ENCODE peak calls at places on chromosomes 16 and 17, in eight cellular contexts. One of them, this sample, is unnamed.

GRCh38 chr17:9828296-9829059 is 2.8 kb downstream of the GLP2R start:
- DNase-seq in PC-9: no peak
- DNase-seq in OCI-LY7: no peak
- DNase-seq in GM23338: no peak
- DNase-seq in PC-3: no peak
- DNase-seq in MM.1S: no peak
- DNase-seq in hepatocyte: no peak
- DNase-seq in SK-N-SH: no peak
- DNase-seq in this sample: no peak

GRCh38 chr16:54503436-54503835 is 216.8 kb upstream of the IRX3 start:
- DNase-seq in PC-9: no peak
- DNase-seq in OCI-LY7: no peak
- DNase-seq in GM23338: no peak
- DNase-seq in PC-3: no peak
- DNase-seq in MM.1S: no peak
- DNase-seq in hepatocyte: no peak
- DNase-seq in SK-N-SH: no peak
- DNase-seq in this sample: no peak

GRCh38 chr16:73054131-73054496 is 6.2 kb upstream of the ZFHX3 start:
- DNase-seq in PC-9: no peak
- DNase-seq in OCI-LY7: no peak
- DNase-seq in GM23338: peak; percentile 43
- DNase-seq in PC-3: no peak
- DNase-seq in MM.1S: no peak
- DNase-seq in hepatocyte: no peak
- DNase-seq in SK-N-SH: peak; percentile 72
- DNase-seq in this sample: no peak

GRCh38 chr17:41301916-41302901 is at the start of gene KRTAP29-1:
- DNase-seq in PC-9: no peak
- DNase-seq in OCI-LY7: no peak
- DNase-seq in GM23338: no peak
- DNase-seq in PC-3: no peak
- DNase-seq in MM.1S: no peak
- DNase-seq in hepatocyte: no peak
- DNase-seq in SK-N-SH: no peak
- DNase-seq in this sample: no peak

GRCh38 chr17:71760062-71760720 is 360.6 kb upstream of the SOX9 start:
- DNase-seq in PC-9: no peak
- DNase-seq in OCI-LY7: no peak
- DNase-seq in GM23338: no peak
- DNase-seq in PC-3: peak; percentile 93
- DNase-seq in MM.1S: no peak
- DNase-seq in hepatocyte: no peak
- DNase-seq in SK-N-SH: no peak
- DNase-seq in this sample: no peak

GRCh38 chr17:5282639-5283217 is 644 bp downstream of the RABEP1 start:
- DNase-seq in PC-9: no peak
- DNase-seq in OCI-LY7: peak; percentile 35
- DNase-seq in GM23338: peak; percentile 12
- DNase-seq in PC-3: no peak
- DNase-seq in MM.1S: peak; percentile 34
- DNase-seq in hepatocyte: no peak
- DNase-seq in SK-N-SH: no peak
- DNase-seq in this sample: no peak

GRCh38 chr17:48024149-48025039 is 13.2 kb downstream of the COPZ2 start:
- DNase-seq in PC-9: peak; percentile 88
- DNase-seq in OCI-LY7: no peak
- DNase-seq in GM23338: peak; percentile 68
- DNase-seq in PC-3: peak; percentile 94
- DNase-seq in MM.1S: peak; percentile 25
- DNase-seq in hepatocyte: peak; percentile 58
- DNase-seq in SK-N-SH: no peak
- DNase-seq in this sample: peak; percentile 74

GRCh38 chr16:69324013-69324531 is 6.3 kb downstream of the PDF start:
- DNase-seq in PC-9: no peak
- DNase-seq in OCI-LY7: no peak
- DNase-seq in GM23338: no peak
- DNase-seq in PC-3: no peak
- DNase-seq in MM.1S: no peak
- DNase-seq in hepatocyte: peak; percentile 48
- DNase-seq in SK-N-SH: peak; percentile 57
- DNase-seq in this sample: no peak

GRCh38 chr17:17071531-17072360 is 29.5 kb downstream of the MPRIP start:
- DNase-seq in PC-9: no peak
- DNase-seq in OCI-LY7: no peak
- DNase-seq in GM23338: no peak
- DNase-seq in PC-3: no peak
- DNase-seq in MM.1S: no peak
- DNase-seq in hepatocyte: no peak
- DNase-seq in SK-N-SH: no peak
- DNase-seq in this sample: no peak

GRCh38 chr16:24758373-24758772 is 28.9 kb downstream of the TNRC6A start:
- DNase-seq in PC-9: no peak
- DNase-seq in OCI-LY7: no peak
- DNase-seq in GM23338: no peak
- DNase-seq in PC-3: no peak
- DNase-seq in MM.1S: no peak
- DNase-seq in hepatocyte: no peak
- DNase-seq in SK-N-SH: no peak
- DNase-seq in this sample: no peak

GRCh38 chr17:42405963-42406495 is 17.0 kb downstream of the CAVIN1 start:
- DNase-seq in PC-9: no peak
- DNase-seq in OCI-LY7: peak; percentile 79
- DNase-seq in GM23338: peak; percentile 92
- DNase-seq in PC-3: no peak
- DNase-seq in MM.1S: peak; percentile 58
- DNase-seq in hepatocyte: peak; percentile 84
- DNase-seq in SK-N-SH: peak; percentile 89
- DNase-seq in this sample: no peak

GRCh38 chr17:55705847-55706246 is 16.8 kb downstream of the TMEM100 start:
- DNase-seq in PC-9: peak; percentile 78
- DNase-seq in OCI-LY7: no peak
- DNase-seq in GM23338: no peak
- DNase-seq in PC-3: peak; percentile 82
- DNase-seq in MM.1S: peak; percentile 36
- DNase-seq in hepatocyte: no peak
- DNase-seq in SK-N-SH: no peak
- DNase-seq in this sample: no peak

GRCh38 chr17:77924757-77925336 is 33.7 kb upstream of the TNRC6C start:
- DNase-seq in PC-9: no peak
- DNase-seq in OCI-LY7: no peak
- DNase-seq in GM23338: peak; percentile 83
- DNase-seq in PC-3: no peak
- DNase-seq in MM.1S: no peak
- DNase-seq in hepatocyte: no peak
- DNase-seq in SK-N-SH: no peak
- DNase-seq in this sample: no peak

GRCh38 chr16:83964684-83965443 is 3.2 kb upstream of the NECAB2 start:
- DNase-seq in PC-9: no peak
- DNase-seq in OCI-LY7: no peak
- DNase-seq in GM23338: no peak
- DNase-seq in PC-3: no peak
- DNase-seq in MM.1S: no peak
- DNase-seq in hepatocyte: no peak
- DNase-seq in SK-N-SH: no peak
- DNase-seq in this sample: no peak

GRCh38 chr17:75619506-75620431 is 13.5 kb upstream of the SMIM5 start:
- DNase-seq in PC-9: no peak
- DNase-seq in OCI-LY7: peak; percentile 33
- DNase-seq in GM23338: peak; percentile 92
- DNase-seq in PC-3: peak; percentile 52
- DNase-seq in MM.1S: peak; percentile 30
- DNase-seq in hepatocyte: no peak
- DNase-seq in SK-N-SH: peak; percentile 89
- DNase-seq in this sample: no peak

GRCh38 chr16:57477531-57478202 is 8.6 kb downstream of the DOK4 start:
- DNase-seq in PC-9: no peak
- DNase-seq in OCI-LY7: no peak
- DNase-seq in GM23338: peak; percentile 56
- DNase-seq in PC-3: no peak
- DNase-seq in MM.1S: no peak
- DNase-seq in hepatocyte: no peak
- DNase-seq in SK-N-SH: peak; percentile 30
- DNase-seq in this sample: no peak

GRCh38 chr17:29617481-29618271 is 5.0 kb downstream of the CORO6 start:
- DNase-seq in PC-9: no peak
- DNase-seq in OCI-LY7: peak; percentile 87
- DNase-seq in GM23338: peak; percentile 86
- DNase-seq in PC-3: peak; percentile 74
- DNase-seq in MM.1S: peak; percentile 90
- DNase-seq in hepatocyte: peak; percentile 83
- DNase-seq in SK-N-SH: no peak
- DNase-seq in this sample: peak; percentile 50

GRCh38 chr17:79891113-79891730 is 52.0 kb upstream of the CBX4 start:
- DNase-seq in PC-9: no peak
- DNase-seq in OCI-LY7: no peak
- DNase-seq in GM23338: no peak
- DNase-seq in PC-3: no peak
- DNase-seq in MM.1S: no peak
- DNase-seq in hepatocyte: no peak
- DNase-seq in SK-N-SH: peak; percentile 50
- DNase-seq in this sample: no peak

GRCh38 chr17:18950944-18951905 is 740 bp upstream of the SLC5A10 start:
- DNase-seq in PC-9: no peak
- DNase-seq in OCI-LY7: no peak
- DNase-seq in GM23338: no peak
- DNase-seq in PC-3: no peak
- DNase-seq in MM.1S: no peak
- DNase-seq in hepatocyte: peak; percentile 70
- DNase-seq in SK-N-SH: no peak
- DNase-seq in this sample: no peak

GRCh38 chr17:58328195-58329034 is at the start of gene TSPOAP1:
- DNase-seq in PC-9: no peak
- DNase-seq in OCI-LY7: peak; percentile 89
- DNase-seq in GM23338: peak; percentile 86
- DNase-seq in PC-3: no peak
- DNase-seq in MM.1S: peak; percentile 79
- DNase-seq in hepatocyte: no peak
- DNase-seq in SK-N-SH: peak; percentile 95
- DNase-seq in this sample: no peak

GRCh38 chr17:55263565-55264272 is 1.0 kb upstream of the HLF start:
- DNase-seq in PC-9: no peak
- DNase-seq in OCI-LY7: no peak
- DNase-seq in GM23338: peak; percentile 44
- DNase-seq in PC-3: no peak
- DNase-seq in MM.1S: no peak
- DNase-seq in hepatocyte: no peak
- DNase-seq in SK-N-SH: peak; percentile 52
- DNase-seq in this sample: no peak

DNA sequence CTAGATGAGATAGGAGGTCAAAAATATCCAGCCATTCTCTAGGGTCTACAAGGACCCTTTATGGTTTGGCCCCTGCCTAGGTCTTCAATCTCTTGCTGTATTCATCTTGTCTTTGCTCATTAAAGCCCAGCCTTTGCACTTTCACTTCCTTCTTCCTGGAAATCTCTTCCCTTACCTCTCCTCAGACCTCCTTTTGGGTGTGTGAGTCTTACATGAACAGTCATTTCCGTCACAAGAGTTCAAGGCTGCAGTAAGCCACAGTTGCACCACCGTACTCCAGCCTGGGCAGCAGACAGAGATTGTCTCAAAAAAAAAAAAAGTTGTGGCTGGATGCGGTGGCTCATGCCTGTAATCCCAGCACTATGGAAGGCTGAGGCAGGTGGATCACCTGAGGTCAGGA is 6.0 kb upstream of the ATP1B2 start:
- DNase-seq in PC-9: no peak
- DNase-seq in OCI-LY7: no peak
- DNase-seq in GM23338: no peak
- DNase-seq in PC-3: no peak
- DNase-seq in MM.1S: no peak
- DNase-seq in hepatocyte: no peak
- DNase-seq in SK-N-SH: no peak
- DNase-seq in this sample: no peak
- H3K9me2 ChIP-seq in PC-9: no peaks in the 10 kb centered on the region
- H3K9me2 ChIP-seq in OCI-LY7: no peaks in the 10 kb centered on the region
- H3K9me2 ChIP-seq in GM23338: no peaks in the 10 kb centered on the region
- H3K9me2 ChIP-seq in PC-3: no peaks in the 10 kb centered on the region
- H3K9me2 ChIP-seq in MM.1S: no peaks in the 10 kb centered on the region
- H3K9me2 ChIP-seq in hepatocyte: no peaks in the 10 kb centered on the region
- H3K9me2 ChIP-seq in SK-N-SH: no peaks in the 10 kb centered on the region
- H3K9me2 ChIP-seq in this sample: no peaks in the 10 kb centered on the region

GRCh38 chr17:62740066-62740465 is 68.0 kb downstream of the MARCHF10 start:
- DNase-seq in PC-9: no peak
- DNase-seq in OCI-LY7: no peak
- DNase-seq in GM23338: peak; percentile 63
- DNase-seq in PC-3: no peak
- DNase-seq in MM.1S: no peak
- DNase-seq in hepatocyte: no peak
- DNase-seq in SK-N-SH: no peak
- DNase-seq in this sample: no peak
- TF ChIP-seq CTCF in PC-9: no peak
- TF ChIP-seq CTCF in OCI-LY7: no peak
- TF ChIP-seq CTCF in GM23338: no peak
- TF ChIP-seq CTCF in PC-3: no peak
- TF ChIP-seq CTCF in MM.1S: no peak
- TF ChIP-seq CTCF in hepatocyte: no peak
- TF ChIP-seq CTCF in SK-N-SH: no peak
- TF ChIP-seq CTCF in this sample: no peak

DNA sequence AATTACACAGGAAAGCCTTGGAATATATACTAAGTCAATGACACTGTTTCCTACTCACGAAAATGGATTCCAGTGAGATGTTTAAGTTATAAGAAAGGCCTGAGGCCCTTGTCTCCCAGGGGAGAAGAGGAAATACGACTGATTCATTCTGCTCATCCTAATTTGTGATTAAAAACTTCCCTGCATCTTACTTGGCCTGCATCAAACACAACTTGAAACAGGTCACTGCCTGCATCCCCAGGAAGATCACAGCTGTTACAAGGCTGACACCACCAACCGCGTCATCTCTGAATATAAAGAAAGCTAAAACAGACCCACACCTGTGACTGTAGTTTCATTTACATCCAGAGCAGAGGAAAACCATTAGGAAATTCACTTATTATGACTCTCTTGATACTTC is 121.9 kb downstream of the DNAH3 start:
- DNase-seq in PC-9: no peak
- DNase-seq in OCI-LY7: no peak
- DNase-seq in GM23338: no peak
- DNase-seq in PC-3: no peak
- DNase-seq in MM.1S: no peak
- DNase-seq in hepatocyte: no peak
- DNase-seq in SK-N-SH: no peak
- DNase-seq in this sample: no peak
- H3K9me2 ChIP-seq in PC-9: no peaks in the 10 kb centered on the region
- H3K9me2 ChIP-seq in OCI-LY7: no peaks in the 10 kb centered on the region
- H3K9me2 ChIP-seq in GM23338: peaks cover 13% of the 10 kb centered on the region
- H3K9me2 ChIP-seq in PC-3: no peaks in the 10 kb centered on the region
- H3K9me2 ChIP-seq in MM.1S: no peaks in the 10 kb centered on the region
- H3K9me2 ChIP-seq in hepatocyte: no peaks in the 10 kb centered on the region
- H3K9me2 ChIP-seq in SK-N-SH: no peaks in the 10 kb centered on the region
- H3K9me2 ChIP-seq in this sample: no peaks in the 10 kb centered on the region

DNA sequence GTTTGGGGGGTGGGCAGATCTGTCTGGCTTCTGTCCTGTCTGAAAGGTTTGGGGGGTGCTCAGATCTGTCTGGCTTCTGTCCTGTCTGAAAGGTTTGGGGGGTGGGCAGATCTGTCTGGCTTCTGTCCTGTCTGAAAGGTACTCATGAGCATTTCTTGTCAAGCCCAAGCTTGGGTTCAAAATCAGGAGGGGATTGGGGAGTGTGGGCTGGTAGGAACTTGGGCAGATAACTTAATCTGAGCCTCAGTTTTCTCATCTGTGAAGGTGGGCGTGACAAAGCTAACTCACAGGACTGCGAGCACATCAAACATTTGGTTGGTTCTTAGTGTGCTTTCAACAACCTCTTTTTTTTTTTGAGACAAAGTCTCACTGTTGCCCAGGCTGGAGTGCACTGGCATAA is 35.2 kb downstream of the HAPSTR1 start:
- DNase-seq in PC-9: no peak
- DNase-seq in OCI-LY7: no peak
- DNase-seq in GM23338: no peak
- DNase-seq in PC-3: no peak
- DNase-seq in MM.1S: no peak
- DNase-seq in hepatocyte: no peak
- DNase-seq in SK-N-SH: no peak
- DNase-seq in this sample: no peak
- TF ChIP-seq CTCF in PC-9: no peak
- TF ChIP-seq CTCF in OCI-LY7: no peak
- TF ChIP-seq CTCF in GM23338: no peak
- TF ChIP-seq CTCF in PC-3: no peak
- TF ChIP-seq CTCF in MM.1S: no peak
- TF ChIP-seq CTCF in hepatocyte: no peak
- TF ChIP-seq CTCF in SK-N-SH: no peak
- TF ChIP-seq CTCF in this sample: no peak

This sample was measured in HCT116.